ENCODE peak calls at places on chromosomes 5 and 9, in ten cellular contexts. E is upper lobe of left lung, N is heart right ventricle, W is kidney, Y is BJ, B is upper lobe of right lung, T is GM23338, O is psoas muscle, L is brain microvascular endothelial cell, D is adrenal gland. J is an unnamed sample.

GRCh38 chr5:73450672-73451217 is 2.2 kb upstream of the FOXD1 start:
- DNase-seq in E (no peak), N (no peak), W (no peak), Y (no peak), B (no peak), T (peak), O (no peak), L (no peak), D (no peak), J (no peak)

GRCh38 chr9:127495884-127496555 is 44.7 kb downstream of the LRSAM1 start:
- DNase-seq in E (no peak), N (no peak), W (no peak), Y (no peak), B (no peak), T (no peak), O (no peak), L (no peak), D (no peak), J (no peak)

GRCh38 chr5:129905467-129906176 is 1.4 kb downstream of the CHSY3 start:
- DNase-seq in E (no peak), N (no peak), W (peak), Y (no peak), B (no peak), T (peak), O (peak), L (no peak), D (no peak), J (no peak)

GRCh38 chr5:177112589-177113220 is 20.9 kb upstream of the NSD1 start:
- DNase-seq in E (no peak), N (no peak), W (peak), Y (no peak), B (no peak), T (no peak), O (peak), L (no peak), D (no peak), J (no peak)

GRCh38 chr5:160434022-160434531 is 12.4 kb downstream of the PTTG1 start:
- DNase-seq in E (no peak), N (no peak), W (peak), Y (no peak), B (no peak), T (peak), O (no peak), L (no peak), D (no peak), J (peak)

GRCh38 chr5:95984287-95984938 is 22.8 kb upstream of the ELL2 start:
- DNase-seq in E (no peak), N (no peak), W (no peak), Y (no peak), B (no peak), T (no peak), O (no peak), L (no peak), D (no peak), J (no peak)

GRCh38 chr5:133052317-133053175 is 733 bp downstream of the HSPA4 start:
- DNase-seq in E (peak), N (peak), W (peak), Y (no peak), B (peak), T (peak), O (peak), L (peak), D (peak), J (no peak)

GRCh38 chr9:110752766-110753165 is 84.2 kb downstream of the MUSK start:
- DNase-seq in E (no peak), N (no peak), W (no peak), Y (peak), B (no peak), T (no peak), O (no peak), L (peak), D (no peak), J (no peak)

GRCh38 chr5:126965061-126965475 is 65.3 kb downstream of the MARCHF3 start:
- DNase-seq in E (no peak), N (no peak), W (no peak), Y (peak), B (no peak), T (no peak), O (no peak), L (peak), D (no peak), J (no peak)

GRCh38 chr5:125112196-125112595 is 365.8 kb upstream of the ZNF608 start:
- DNase-seq in E (no peak), N (no peak), W (no peak), Y (no peak), B (no peak), T (no peak), O (no peak), L (no peak), D (no peak), J (no peak)

GRCh38 chr5:64811050-64811640 is 42.4 kb downstream of the CWC27 start:
- DNase-seq in E (no peak), N (no peak), W (no peak), Y (peak), B (no peak), T (peak), O (no peak), L (peak), D (peak), J (no peak)

GRCh38 chr5:57698785-57699184 is 216.2 kb upstream of the ACTBL2 start:
- DNase-seq in E (no peak), N (no peak), W (no peak), Y (no peak), B (no peak), T (peak), O (no peak), L (no peak), D (no peak), J (no peak)

GRCh38 chr5:9924614-9925013 is 294.5 kb upstream of the TAS2R1 start:
- DNase-seq in E (peak), N (no peak), W (no peak), Y (peak), B (no peak), T (no peak), O (no peak), L (peak), D (no peak), J (no peak)

GRCh38 chr5:56367752-56368151 is 134.6 kb upstream of the ANKRD55 start:
- DNase-seq in E (no peak), N (no peak), W (no peak), Y (no peak), B (no peak), T (no peak), O (no peak), L (no peak), D (no peak), J (no peak)

DNA sequence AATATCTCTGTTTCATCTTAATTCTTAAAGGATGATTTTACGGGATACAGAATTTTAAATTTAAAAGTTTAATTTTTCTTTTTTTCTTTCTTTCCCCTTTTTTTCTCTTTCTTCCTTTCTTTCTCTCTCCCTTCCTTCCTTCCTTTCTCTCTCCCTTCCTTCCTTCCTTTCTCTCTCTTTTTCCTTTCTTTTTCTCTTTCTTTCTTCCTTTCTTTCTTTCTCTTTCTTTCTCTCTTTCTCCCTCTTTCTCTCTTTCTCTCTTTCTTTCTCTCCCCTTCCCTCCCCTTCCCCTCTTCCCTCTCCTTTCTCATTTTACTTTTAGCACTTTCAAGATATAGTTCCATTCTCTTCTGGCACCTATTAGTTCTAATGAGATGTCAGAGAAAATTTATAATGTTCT is 61.4 kb upstream of the ADRB2 start:
- DNase-seq in E (no peak), N (no peak), W (no peak), Y (no peak), B (no peak), T (no peak), O (no peak), L (no peak), D (no peak), J (no peak)
- TF ChIP-seq CTCF in E (no peak), N (no peak), W (no peak), Y (no peak), B (no peak), T (no peak), O (no peak), L (no peak), D (no peak), J (no peak)

GRCh38 chr5:128201065-128201926 is 117.7 kb downstream of the SLC12A2 start:
- DNase-seq in E (peak), N (peak), W (peak), Y (no peak), B (peak), T (peak), O (peak), L (peak), D (peak), J (peak)
- TF ChIP-seq CTCF in E (peak), N (peak), W (peak), Y (peak), B (peak), T (peak), O (peak), L (peak), D (peak), J (peak)

DNA sequence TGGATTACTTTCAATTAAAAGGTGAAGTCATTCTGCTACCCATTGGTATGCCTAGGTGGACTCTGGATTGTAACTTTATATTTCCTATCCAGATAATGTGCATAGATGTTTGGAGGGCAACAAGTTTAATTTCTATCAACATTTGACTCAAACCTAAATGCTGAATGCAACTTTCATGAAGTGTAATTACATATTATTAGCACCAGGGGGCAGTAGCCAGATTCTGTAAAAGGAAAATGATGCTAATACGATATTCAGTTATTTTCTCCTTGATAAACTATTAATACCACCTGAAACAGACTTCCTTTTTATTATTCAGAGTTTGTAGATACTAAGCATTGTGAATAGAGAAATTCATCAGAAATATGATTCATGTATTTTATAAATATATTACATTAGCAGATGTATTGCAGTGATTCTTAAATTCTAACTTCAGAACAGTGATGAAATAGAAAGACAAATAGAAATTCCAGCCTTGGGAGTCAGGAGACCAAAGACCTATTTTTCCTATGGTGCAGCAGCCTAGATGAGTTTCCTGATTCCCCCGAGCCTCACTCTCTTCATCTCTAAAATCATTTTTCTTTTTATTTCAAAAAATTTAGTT is 148.1 kb downstream of the CAAP1 start:
- DNase-seq in E (no peak), N (no peak), W (no peak), Y (peak), B (no peak), T (peak), O (no peak), L (no peak), D (no peak), J (no peak)
- TF ChIP-seq CTCF in E (peak), N (peak), W (peak), Y (peak), B (peak), T (peak), O (peak), L (peak), D (peak), J (peak)

GRCh38 chr9:131046093-131046380 is 37.1 kb downstream of the LAMC3 start:
- DNase-seq in E (no peak), N (no peak), W (no peak), Y (no peak), B (no peak), T (no peak), O (no peak), L (no peak), D (no peak), J (no peak)

GRCh38 chr9:131042666-131043065 is 33.7 kb downstream of the LAMC3 start:
- DNase-seq in E (no peak), N (no peak), W (no peak), Y (no peak), B (no peak), T (no peak), O (no peak), L (no peak), D (no peak), J (no peak)

GRCh38 chr9:131043097-131043496 is 34.1 kb downstream of the LAMC3 start:
- DNase-seq in E (no peak), N (no peak), W (no peak), Y (no peak), B (no peak), T (no peak), O (no peak), L (no peak), D (no peak), J (no peak)

GRCh38 chr9:131045300-131046092 is 36.5 kb downstream of the LAMC3 start:
- DNase-seq in E (no peak), N (no peak), W (no peak), Y (no peak), B (no peak), T (no peak), O (no peak), L (no peak), D (peak), J (no peak)

DNA sequence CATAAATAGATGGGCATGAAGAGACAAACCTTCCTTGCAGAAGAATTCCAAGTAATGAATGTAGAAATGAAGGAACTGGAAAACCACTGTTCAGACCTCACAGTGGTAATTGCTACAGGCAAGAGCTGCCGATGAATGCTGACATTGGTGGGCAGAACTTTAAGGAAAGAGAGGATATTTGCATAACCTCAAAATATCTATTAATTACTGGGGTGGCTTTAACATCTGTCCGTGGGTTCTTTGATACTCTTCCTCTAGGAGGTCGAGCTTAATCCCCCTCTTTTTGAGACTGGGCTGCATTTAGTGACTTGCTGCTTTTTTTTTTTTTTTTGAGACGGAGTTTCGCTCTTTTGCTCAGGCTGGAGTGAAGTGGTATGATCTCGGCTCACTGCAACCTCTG is 34.7 kb downstream of the LAMC3 start:
- DNase-seq in E (no peak), N (no peak), W (no peak), Y (no peak), B (no peak), T (no peak), O (no peak), L (no peak), D (no peak), J (no peak)
- TF ChIP-seq CTCF in E (no peak), N (no peak), W (no peak), Y (no peak), B (no peak), T (no peak), O (no peak), L (no peak), D (no peak), J (no peak)

DNA sequence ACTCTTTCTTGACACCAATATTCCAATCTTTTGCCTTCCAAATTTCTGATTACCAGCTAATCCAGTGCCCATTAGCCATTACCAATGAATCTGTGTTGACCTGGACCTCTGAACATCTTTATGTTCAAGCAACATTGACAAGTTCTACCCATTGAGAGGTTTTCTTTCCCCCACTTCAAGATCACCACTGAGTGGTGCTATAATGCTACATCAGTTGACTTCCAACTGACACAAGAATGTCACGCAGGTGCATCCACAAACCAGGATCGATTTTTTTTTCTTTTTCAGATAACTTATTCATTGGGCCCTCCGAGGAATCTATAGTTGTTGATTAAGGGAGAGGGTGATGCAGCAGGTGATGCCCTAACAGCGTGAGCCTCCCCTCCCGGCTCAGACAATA is 102.6 kb downstream of the SLC1A3 start:
- DNase-seq in E (no peak), N (no peak), W (no peak), Y (no peak), B (no peak), T (no peak), O (no peak), L (no peak), D (no peak), J (no peak)
- TF ChIP-seq CTCF in E (no peak), N (peak), W (no peak), Y (no peak), B (no peak), T (peak), O (no peak), L (no peak), D (no peak), J (no peak)

GRCh38 chr9:74006935-74007334 is 490.2 kb upstream of the RORB start:
- DNase-seq in E (no peak), N (no peak), W (no peak), Y (no peak), B (no peak), T (no peak), O (no peak), L (no peak), D (no peak), J (no peak)
- TF ChIP-seq CTCF in E (no peak), N (no peak), W (no peak), Y (no peak), B (no peak), T (peak), O (no peak), L (peak), D (no peak), J (no peak)

DNA sequence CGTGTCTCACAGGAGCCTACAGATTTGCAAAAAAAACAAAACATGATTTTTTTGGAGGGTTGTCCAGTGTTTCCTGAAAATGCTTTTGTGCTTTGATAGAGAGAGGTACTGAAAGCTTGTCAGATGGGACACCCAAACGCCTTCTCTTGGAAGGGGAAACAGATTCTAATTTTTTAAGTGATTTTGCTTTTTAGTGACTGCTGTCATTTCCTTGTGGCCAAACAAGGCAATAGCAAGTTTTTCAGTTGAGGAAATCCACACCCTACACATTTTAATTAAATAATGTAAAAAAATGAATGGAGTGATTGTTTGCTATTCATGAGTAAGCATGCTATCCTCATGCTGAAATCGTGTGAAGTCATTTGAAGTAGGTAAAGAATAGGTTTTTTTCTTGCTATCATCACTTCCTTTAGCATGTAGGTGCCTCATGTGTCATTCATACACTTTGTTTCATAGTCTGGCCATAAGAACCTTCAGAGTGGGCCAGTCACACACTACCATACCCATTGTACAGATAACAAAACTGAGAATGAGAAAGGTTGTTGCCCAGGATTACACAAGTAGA is 682.7 kb upstream of the WWC1 start:
- DNase-seq in E (no peak), N (no peak), W (no peak), Y (no peak), B (no peak), T (peak), O (no peak), L (no peak), D (no peak), J (no peak)
- TF ChIP-seq CTCF in E (no peak), N (no peak), W (no peak), Y (no peak), B (no peak), T (no peak), O (no peak), L (peak), D (no peak), J (peak)

GRCh38 chr9:129383415-129384088 is 205.5 kb upstream of the IER5L start:
- DNase-seq in E (peak), N (peak), W (peak), Y (peak), B (peak), T (peak), O (peak), L (peak), D (peak), J (peak)
- TF ChIP-seq CTCF in E (no peak), N (peak), W (peak), Y (peak), B (peak), T (no peak), O (no peak), L (no peak), D (peak), J (no peak)

DNA sequence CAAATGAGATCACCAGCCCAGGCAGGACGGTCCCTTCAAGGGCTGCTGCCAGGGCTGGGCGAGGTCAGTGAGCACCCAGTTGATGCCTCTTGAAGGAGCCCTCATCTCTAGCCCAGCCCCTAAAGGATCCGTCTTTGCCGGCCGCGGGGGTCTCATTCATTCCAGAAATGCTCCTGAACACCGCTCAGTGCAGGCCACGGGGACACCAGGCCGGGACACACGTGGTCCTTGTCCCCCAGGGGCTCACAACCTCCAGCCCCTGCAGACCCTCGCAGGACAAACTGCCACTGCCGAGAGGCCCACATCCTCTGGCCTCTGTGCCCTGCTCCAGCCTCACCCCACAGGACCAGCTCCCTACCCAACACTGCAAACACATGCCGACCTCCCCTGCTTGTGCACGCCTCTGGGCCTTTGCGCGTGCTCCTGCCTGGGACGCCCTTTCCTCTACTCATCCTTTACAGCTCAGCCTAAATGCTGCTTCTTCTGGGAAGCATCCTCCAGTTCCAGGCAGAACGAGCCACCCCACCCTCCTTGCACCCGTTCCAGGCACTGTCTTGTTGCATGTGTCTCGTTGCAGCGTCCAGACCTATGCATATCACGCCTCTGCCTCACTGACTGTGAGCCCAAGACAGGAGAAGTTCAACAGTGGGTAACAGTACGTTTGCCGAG is 10.2 kb upstream of the LAMC3 start:
- DNase-seq in E (no peak), N (no peak), W (no peak), Y (no peak), B (no peak), T (no peak), O (peak), L (no peak), D (no peak), J (no peak)
- TF ChIP-seq CTCF in E (no peak), N (no peak), W (no peak), Y (no peak), B (no peak), T (no peak), O (no peak), L (no peak), D (no peak), J (no peak)